ENCODE peak calls at places on chromosome 2, in five cellular contexts. One of them, this sample, is unnamed.

GRCh38 chr2:196453613-196454047 is 185.9 kb upstream of the CCDC150 start:
- DNase-seq in colonic mucosa: peak; percentile 43
- DNase-seq in endothelial cell: peak; percentile 58
- DNase-seq in brain microvascular endothelial cell: peak; percentile 51
- DNase-seq in heart right ventricle: no peak
- DNase-seq in this sample: peak; percentile 57

GRCh38 chr2:108594132-108594981 is 60.1 kb downstream of the LIMS1 start:
- DNase-seq in colonic mucosa: no peak
- DNase-seq in endothelial cell: no peak
- DNase-seq in brain microvascular endothelial cell: peak; percentile 88
- DNase-seq in heart right ventricle: no peak
- DNase-seq in this sample: peak; percentile 94

GRCh38 chr2:81853331-81853730 is 1548.8 kb upstream of the LRRTM1 start:
- DNase-seq in colonic mucosa: no peak
- DNase-seq in endothelial cell: no peak
- DNase-seq in brain microvascular endothelial cell: no peak
- DNase-seq in heart right ventricle: no peak
- DNase-seq in this sample: peak; percentile 71

GRCh38 chr2:105038383-105039061 is 653 bp downstream of the MRPS9 start:
- DNase-seq in colonic mucosa: peak; percentile 39
- DNase-seq in endothelial cell: no peak
- DNase-seq in brain microvascular endothelial cell: no peak
- DNase-seq in heart right ventricle: no peak
- DNase-seq in this sample: peak; percentile 22

GRCh38 chr2:190184460-190184859 is 121.9 kb upstream of the MSTN start:
- DNase-seq in colonic mucosa: no peak
- DNase-seq in endothelial cell: no peak
- DNase-seq in brain microvascular endothelial cell: no peak
- DNase-seq in heart right ventricle: no peak
- DNase-seq in this sample: no peak

GRCh38 chr2:2926858-2927175 is 450.8 kb downstream of the EIPR1 start:
- DNase-seq in colonic mucosa: no peak
- DNase-seq in endothelial cell: no peak
- DNase-seq in brain microvascular endothelial cell: no peak
- DNase-seq in heart right ventricle: no peak
- DNase-seq in this sample: no peak

GRCh38 chr2:99066075-99066557 is 75.4 kb upstream of the C2orf15 start:
- DNase-seq in colonic mucosa: no peak
- DNase-seq in endothelial cell: peak; percentile 13
- DNase-seq in brain microvascular endothelial cell: peak; percentile 23
- DNase-seq in heart right ventricle: no peak
- DNase-seq in this sample: peak; percentile 76

GRCh38 chr2:112712903-112713584 is 7.8 kb upstream of the NT5DC4 start:
- DNase-seq in colonic mucosa: no peak
- DNase-seq in endothelial cell: no peak
- DNase-seq in brain microvascular endothelial cell: peak; percentile 97
- DNase-seq in heart right ventricle: no peak
- DNase-seq in this sample: peak; percentile 41

GRCh38 chr2:8662239-8662879 is 19.5 kb upstream of the ID2 start:
- DNase-seq in colonic mucosa: no peak
- DNase-seq in endothelial cell: no peak
- DNase-seq in brain microvascular endothelial cell: no peak
- DNase-seq in heart right ventricle: no peak
- DNase-seq in this sample: peak; percentile 73

GRCh38 chr2:200077210-200077650 is 121.8 kb downstream of the MAIP1 start:
- DNase-seq in colonic mucosa: no peak
- DNase-seq in endothelial cell: no peak
- DNase-seq in brain microvascular endothelial cell: peak; percentile 70
- DNase-seq in heart right ventricle: no peak
- DNase-seq in this sample: peak; percentile 93

GRCh38 chr2:75602724-75603342 is 42.1 kb upstream of the EVA1A start:
- DNase-seq in colonic mucosa: no peak
- DNase-seq in endothelial cell: no peak
- DNase-seq in brain microvascular endothelial cell: peak; percentile 82
- DNase-seq in heart right ventricle: no peak
- DNase-seq in this sample: peak; percentile 95

GRCh38 chr2:48767330-48767729 is 11.8 kb upstream of the LHCGR start:
- DNase-seq in colonic mucosa: no peak
- DNase-seq in endothelial cell: no peak
- DNase-seq in brain microvascular endothelial cell: no peak
- DNase-seq in heart right ventricle: no peak
- DNase-seq in this sample: no peak

GRCh38 chr2:185979546-185980071 is 241.0 kb downstream of the FSIP2 start:
- DNase-seq in colonic mucosa: no peak
- DNase-seq in endothelial cell: no peak
- DNase-seq in brain microvascular endothelial cell: no peak
- DNase-seq in heart right ventricle: no peak
- DNase-seq in this sample: peak; percentile 98

GRCh38 chr2:230282936-230283335 is 44.1 kb upstream of the SP140L start:
- DNase-seq in colonic mucosa: no peak
- DNase-seq in endothelial cell: no peak
- DNase-seq in brain microvascular endothelial cell: no peak
- DNase-seq in heart right ventricle: no peak
- DNase-seq in this sample: no peak

GRCh38 chr2:233455491-233455890 is 101.2 kb downstream of the DGKD start:
- DNase-seq in colonic mucosa: no peak
- DNase-seq in endothelial cell: no peak
- DNase-seq in brain microvascular endothelial cell: no peak
- DNase-seq in heart right ventricle: no peak
- DNase-seq in this sample: no peak

GRCh38 chr2:85713836-85714235 is 19.7 kb downstream of the GNLY start:
- DNase-seq in colonic mucosa: no peak
- DNase-seq in endothelial cell: no peak
- DNase-seq in brain microvascular endothelial cell: no peak
- DNase-seq in heart right ventricle: no peak
- DNase-seq in this sample: no peak

GRCh38 chr2:198615972-198616371 is 811.6 kb downstream of the PLCL1 start:
- DNase-seq in colonic mucosa: peak; percentile 65
- DNase-seq in endothelial cell: no peak
- DNase-seq in brain microvascular endothelial cell: no peak
- DNase-seq in heart right ventricle: no peak
- DNase-seq in this sample: no peak

GRCh38 chr2:231665208-231665921 is 43.0 kb upstream of the PTMA start:
- DNase-seq in colonic mucosa: no peak
- DNase-seq in endothelial cell: no peak
- DNase-seq in brain microvascular endothelial cell: no peak
- DNase-seq in heart right ventricle: no peak
- DNase-seq in this sample: no peak

GRCh38 chr2:100747551-100747950 is 72.4 kb upstream of the NPAS2 start:
- DNase-seq in colonic mucosa: no peak
- DNase-seq in endothelial cell: no peak
- DNase-seq in brain microvascular endothelial cell: no peak
- DNase-seq in heart right ventricle: no peak
- DNase-seq in this sample: peak; percentile 63

GRCh38 chr2:98727369-98727749 is 3.6 kb downstream of the MGAT4A start:
- DNase-seq in colonic mucosa: peak; percentile 51
- DNase-seq in endothelial cell: no peak
- DNase-seq in brain microvascular endothelial cell: no peak
- DNase-seq in heart right ventricle: peak; percentile 44
- DNase-seq in this sample: no peak

GRCh38 chr2:12465631-12466135 is 251.1 kb upstream of the TRIB2 start:
- DNase-seq in colonic mucosa: no peak
- DNase-seq in endothelial cell: no peak
- DNase-seq in brain microvascular endothelial cell: no peak
- DNase-seq in heart right ventricle: no peak
- DNase-seq in this sample: no peak

GRCh38 chr2:120036145-120036544 is 23.3 kb downstream of the EPB41L5 start:
- DNase-seq in colonic mucosa: no peak
- DNase-seq in endothelial cell: no peak
- DNase-seq in brain microvascular endothelial cell: no peak
- DNase-seq in heart right ventricle: no peak
- DNase-seq in this sample: no peak

GRCh38 chr2:150292807-150293206 is 194.7 kb downstream of the RND3 start:
- DNase-seq in colonic mucosa: no peak
- DNase-seq in endothelial cell: no peak
- DNase-seq in brain microvascular endothelial cell: peak; percentile 4
- DNase-seq in heart right ventricle: no peak
- DNase-seq in this sample: peak; percentile 48

GRCh38 chr2:34570266-34570872 is 971.3 kb upstream of the FAM98A start:
- DNase-seq in colonic mucosa: no peak
- DNase-seq in endothelial cell: no peak
- DNase-seq in brain microvascular endothelial cell: no peak
- DNase-seq in heart right ventricle: no peak
- DNase-seq in this sample: peak; percentile 69

GRCh38 chr2:25983735-25984134 is 1.4 kb upstream of the KIF3C start:
- DNase-seq in colonic mucosa: no peak
- DNase-seq in endothelial cell: no peak
- DNase-seq in brain microvascular endothelial cell: no peak
- DNase-seq in heart right ventricle: no peak
- DNase-seq in this sample: no peak

GRCh38 chr2:7037340-7038333 is 120.4 kb downstream of the RNF144A start:
- DNase-seq in colonic mucosa: peak; percentile 66
- DNase-seq in endothelial cell: peak; percentile 75
- DNase-seq in brain microvascular endothelial cell: peak; percentile 75
- DNase-seq in heart right ventricle: no peak
- DNase-seq in this sample: peak; percentile 8

GRCh38 chr2:37180006-37180639 is 8.3 kb downstream of the SULT6B1 start:
- DNase-seq in colonic mucosa: no peak
- DNase-seq in endothelial cell: no peak
- DNase-seq in brain microvascular endothelial cell: no peak
- DNase-seq in heart right ventricle: no peak
- DNase-seq in this sample: peak; percentile 39

DNA sequence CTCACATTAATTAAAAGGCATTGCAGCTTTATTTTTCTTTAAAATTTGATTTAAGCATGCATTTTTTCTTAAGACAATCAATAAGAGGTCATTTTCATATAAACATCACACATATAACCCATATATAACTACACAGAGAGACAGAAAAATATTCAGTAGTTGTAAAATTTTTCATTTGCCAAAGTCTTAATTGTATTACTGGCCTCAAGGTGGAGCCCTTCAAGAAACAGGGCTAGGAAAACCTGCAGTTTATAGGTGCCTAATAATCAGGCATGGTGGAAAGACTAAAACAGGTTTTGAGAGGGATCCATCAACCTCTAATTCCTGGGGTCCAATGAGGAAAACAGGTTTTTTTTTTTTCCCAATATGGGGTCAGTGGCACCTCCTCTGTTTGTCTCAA is 71.3 kb upstream of the ZNF804A start:
- DNase-seq in colonic mucosa: no peak
- DNase-seq in endothelial cell: no peak
- DNase-seq in brain microvascular endothelial cell: no peak
- DNase-seq in heart right ventricle: no peak
- DNase-seq in this sample: no peak
- TF ChIP-seq CTCF in colonic mucosa: no peak
- TF ChIP-seq CTCF in endothelial cell: no peak
- TF ChIP-seq CTCF in brain microvascular endothelial cell: peak; percentile 3
- TF ChIP-seq CTCF in heart right ventricle: no peak
- TF ChIP-seq CTCF in this sample: no peak

GRCh38 chr2:227856697-227857096 is 14.7 kb upstream of the DAW1 start:
- DNase-seq in colonic mucosa: no peak
- DNase-seq in endothelial cell: no peak
- DNase-seq in brain microvascular endothelial cell: no peak
- DNase-seq in heart right ventricle: no peak
- DNase-seq in this sample: no peak
- TF ChIP-seq CTCF in colonic mucosa: no peak
- TF ChIP-seq CTCF in endothelial cell: no peak
- TF ChIP-seq CTCF in brain microvascular endothelial cell: no peak
- TF ChIP-seq CTCF in heart right ventricle: no peak
- TF ChIP-seq CTCF in this sample: no peak

GRCh38 chr2:168137510-168138180 is 109.8 kb downstream of the STK39 start:
- DNase-seq in colonic mucosa: no peak
- DNase-seq in endothelial cell: no peak
- DNase-seq in brain microvascular endothelial cell: no peak
- DNase-seq in heart right ventricle: no peak
- DNase-seq in this sample: peak; percentile 25

GRCh38 chr2:168136392-168136977 is 110.9 kb downstream of the STK39 start:
- DNase-seq in colonic mucosa: no peak
- DNase-seq in endothelial cell: no peak
- DNase-seq in brain microvascular endothelial cell: no peak
- DNase-seq in heart right ventricle: no peak
- DNase-seq in this sample: peak; percentile 73

GRCh38 chr2:168134485-168134884 is 112.9 kb downstream of the STK39 start:
- DNase-seq in colonic mucosa: no peak
- DNase-seq in endothelial cell: no peak
- DNase-seq in brain microvascular endothelial cell: no peak
- DNase-seq in heart right ventricle: no peak
- DNase-seq in this sample: no peak

GRCh38 chr2:168135630-168136029 is 111.8 kb downstream of the STK39 start:
- DNase-seq in colonic mucosa: no peak
- DNase-seq in endothelial cell: no peak
- DNase-seq in brain microvascular endothelial cell: no peak
- DNase-seq in heart right ventricle: no peak
- DNase-seq in this sample: peak; percentile 44

GRCh38 chr2:168135121-168135520 is 112.3 kb downstream of the STK39 start:
- DNase-seq in colonic mucosa: no peak
- DNase-seq in endothelial cell: no peak
- DNase-seq in brain microvascular endothelial cell: no peak
- DNase-seq in heart right ventricle: no peak
- DNase-seq in this sample: no peak
- TF ChIP-seq CTCF in colonic mucosa: no peak
- TF ChIP-seq CTCF in endothelial cell: no peak
- TF ChIP-seq CTCF in brain microvascular endothelial cell: no peak
- TF ChIP-seq CTCF in heart right ventricle: no peak
- TF ChIP-seq CTCF in this sample: no peak

GRCh38 chr2:132668986-132669853 is 785 bp downstream of the LYPD1 start:
- DNase-seq in colonic mucosa: no peak
- DNase-seq in endothelial cell: peak; percentile 18
- DNase-seq in brain microvascular endothelial cell: no peak
- DNase-seq in heart right ventricle: no peak
- DNase-seq in this sample: no peak

GRCh38 chr2:132667716-132668115 is 2.3 kb downstream of the LYPD1 start:
- DNase-seq in colonic mucosa: no peak
- DNase-seq in endothelial cell: no peak
- DNase-seq in brain microvascular endothelial cell: no peak
- DNase-seq in heart right ventricle: no peak
- DNase-seq in this sample: no peak

GRCh38 chr2:132669854-132670103 is 226 bp downstream of the LYPD1 start:
- DNase-seq in colonic mucosa: peak; percentile 16
- DNase-seq in endothelial cell: peak; percentile 28
- DNase-seq in brain microvascular endothelial cell: no peak
- DNase-seq in heart right ventricle: no peak
- DNase-seq in this sample: no peak

GRCh38 chr2:132670104-132670960 is at the start of gene LYPD1:
- DNase-seq in colonic mucosa: peak; percentile 25
- DNase-seq in endothelial cell: peak; percentile 11
- DNase-seq in brain microvascular endothelial cell: no peak
- DNase-seq in heart right ventricle: peak; percentile 15
- DNase-seq in this sample: no peak

DNA sequence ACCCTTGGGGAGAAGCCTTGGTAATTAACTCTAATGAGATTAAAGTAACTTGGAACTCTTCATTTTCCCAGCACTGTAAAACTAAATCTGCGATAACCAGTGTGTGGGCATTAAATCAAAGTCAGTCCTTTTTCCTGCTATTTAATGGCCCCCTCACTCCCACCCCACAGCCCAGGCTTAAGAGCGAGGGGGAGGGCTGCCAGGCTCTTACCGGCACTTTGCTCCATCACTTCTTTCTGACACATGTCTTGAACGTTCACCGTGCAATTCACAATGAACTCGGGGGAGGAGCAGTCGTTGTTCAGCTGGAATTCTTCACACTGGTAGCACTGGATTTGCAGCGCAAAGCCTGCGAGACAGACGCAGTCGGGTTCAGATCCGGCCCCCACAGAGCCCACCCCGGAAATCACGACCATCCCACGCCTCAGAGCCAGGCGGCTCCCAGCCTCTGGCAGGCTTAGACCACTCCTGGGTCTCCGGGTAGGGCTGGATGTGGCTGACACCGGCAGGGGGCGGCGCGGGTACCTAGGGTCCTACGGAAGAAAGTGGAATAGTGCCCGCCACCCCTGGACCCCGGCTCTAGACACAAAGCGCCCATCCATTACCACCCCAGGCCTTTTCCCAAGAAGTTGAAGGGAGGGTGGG is 1.7 kb downstream of the LYPD1 start:
- DNase-seq in colonic mucosa: no peak
- DNase-seq in endothelial cell: peak; percentile 55
- DNase-seq in brain microvascular endothelial cell: peak; percentile 17
- DNase-seq in heart right ventricle: peak; percentile 10
- DNase-seq in this sample: no peak
- TF ChIP-seq CTCF in colonic mucosa: no peak
- TF ChIP-seq CTCF in endothelial cell: peak; percentile 33
- TF ChIP-seq CTCF in brain microvascular endothelial cell: peak; percentile 73
- TF ChIP-seq CTCF in heart right ventricle: no peak
- TF ChIP-seq CTCF in this sample: peak; percentile 24

This sample was measured in bronchial epithelial cell.